ENCODE peak calls at places on chromosomes 7 and 10, in five cellular contexts. I is GM12878, Z is K562, W is H1, R is HepG2. B is an unnamed sample.

GRCh38 chr7:73919694-73920375 is 58.9 kb downstream of the TMEM270 start:
- DNase-seq in R (no peak), Z (no peak), I (no peak), W (no peak), B (no peak)

GRCh38 chr10:99766282-99766681 is 16.2 kb upstream of the ABCC2 start:
- DNase-seq in Z (no peak), W (no peak), I (peak), R (no peak), B (no peak)

GRCh38 chr10:124677871-124678565 is 66.2 kb downstream of the FAM53B start:
- DNase-seq in R (no peak), I (no peak), W (no peak), Z (no peak), B (no peak)

GRCh38 chr7:113840954-113841353 is 77.9 kb downstream of the PPP1R3A start:
- DNase-seq in R (no peak), Z (no peak), W (no peak), I (no peak), B (no peak)

GRCh38 chr7:130894146-130895005 is 160.4 kb upstream of the KLF14 start:
- DNase-seq in I (no peak), R (peak), Z (peak), W (no peak), B (no peak)

GRCh38 chr10:80161321-80162084 is 29.0 kb downstream of the PLAC9 start:
- DNase-seq in I (no peak), W (peak), Z (peak), R (peak), B (no peak)

GRCh38 chr7:19620470-19620869 is 88.4 kb downstream of the POLR1F start:
- DNase-seq in R (no peak), W (no peak), Z (no peak), I (no peak), B (no peak)

GRCh38 chr10:29634764-29635625 is at the start of gene SVIL:
- DNase-seq in I (no peak), Z (no peak), W (no peak), R (peak), B (no peak)

GRCh38 chr10:71396714-71397339 is at the start of gene CDH23:
- DNase-seq in I (no peak), R (no peak), Z (peak), W (peak), B (no peak)

GRCh38 chr7:158260567-158261361 is 326.9 kb downstream of the PTPRN2 start:
- DNase-seq in W (no peak), Z (no peak), I (no peak), R (no peak), B (no peak)

GRCh38 chr7:107150375-107151073 is 18.3 kb upstream of the HBP1 start:
- DNase-seq in W (peak), I (no peak), R (peak), Z (peak), B (no peak)

GRCh38 chr7:134732739-134733138 is 46.7 kb upstream of the CALD1 start:
- DNase-seq in R (no peak), W (no peak), I (no peak), Z (no peak), B (no peak)

GRCh38 chr7:29243777-29244655 is 49.4 kb downstream of the CHN2 start:
- DNase-seq in I (peak), Z (peak), R (no peak), W (peak), B (no peak)

GRCh38 chr7:47795631-47796030 is 152.6 kb downstream of the PKD1L1 start:
- DNase-seq in Z (no peak), I (no peak), W (no peak), R (no peak), B (no peak)

GRCh38 chr10:15748137-15748536 is 28.4 kb upstream of the ITGA8 start:
- DNase-seq in W (no peak), Z (no peak), R (no peak), I (no peak), B (no peak)

GRCh38 chr7:94823952-94824351 is 83.4 kb upstream of the PPP1R9A start:
- DNase-seq in R (peak), Z (no peak), I (no peak), W (no peak), B (no peak)

GRCh38 chr10:61903184-61903990 is 1.9 kb downstream of the ARID5B start:
- DNase-seq in R (peak), I (peak), Z (peak), W (peak), B (peak)

GRCh38 chr7:55476071-55476803 is 96.1 kb downstream of the VOPP1 start:
- DNase-seq in I (no peak), R (no peak), Z (no peak), W (no peak), B (no peak)

GRCh38 chr7:68724965-68725364 is 873.3 kb upstream of the AUTS2 start:
- DNase-seq in W (no peak), I (no peak), R (no peak), Z (peak), B (no peak)

GRCh38 chr7:117230276-117231046 is 92.4 kb downstream of the WNT2 start:
- DNase-seq in W (no peak), Z (peak), I (peak), R (no peak), B (no peak)

GRCh38 chr7:109009636-109010035 is 440.0 kb downstream of the DNAJB9 start:
- DNase-seq in I (no peak), Z (no peak), W (no peak), R (no peak), B (no peak)

GRCh38 chr10:92681306-92681823 is 8.4 kb upstream of the HHEX start:
- DNase-seq in Z (no peak), I (no peak), W (no peak), R (no peak), B (no peak)

GRCh38 chr10:48599830-48600134 is 5.1 kb downstream of the ARHGAP22 start:
- DNase-seq in Z (no peak), I (no peak), R (no peak), W (no peak), B (no peak)

GRCh38 chr10:51876528-51876927 is 177.1 kb upstream of the CSTF2T start:
- DNase-seq in R (no peak), I (no peak), W (no peak), Z (no peak), B (no peak)

GRCh38 chr10:33600381-33600780 is 265.9 kb upstream of the NRP1 start:
- DNase-seq in Z (no peak), I (no peak), W (no peak), R (no peak), B (no peak)

GRCh38 chr10:87585565-87586514 is 73.8 kb upstream of the PAPSS2 start:
- DNase-seq in R (peak), W (no peak), Z (peak), I (no peak), B (no peak)

GRCh38 chr10:68087338-68088029 is 12.4 kb upstream of the HERC4 start:
- DNase-seq in R (no peak), I (no peak), W (no peak), Z (no peak), B (no peak)

GRCh38 chr7:44071726-44072363 is 6.5 kb upstream of the PGAM2 start:
- DNase-seq in Z (no peak), I (no peak), R (peak), W (no peak), B (no peak)

GRCh38 chr10:129141492-129141891 is 325.5 kb upstream of the MGMT start:
- DNase-seq in W (no peak), Z (no peak), R (no peak), I (no peak), B (no peak)

GRCh38 chr10:28273343-28273742 is 29.5 kb downstream of the MPP7 start:
- DNase-seq in W (no peak), Z (no peak), R (no peak), I (no peak), B (no peak)

GRCh38 chr10:4677296-4678021 is 148.5 kb upstream of the AKR1E2 start:
- DNase-seq in I (no peak), R (no peak), W (no peak), Z (no peak), B (no peak)

GRCh38 chr7:25179771-25180591 is 48.3 kb downstream of the NPVF start:
- DNase-seq in R (peak), Z (peak), I (peak), W (peak), B (peak)

GRCh38 chr7:127580612-127581011 is 4.8 kb downstream of the GCC1 start:
- DNase-seq in R (no peak), Z (no peak), I (no peak), W (no peak), B (no peak)

GRCh38 chr7:39428221-39428620 is 138.0 kb upstream of the YAE1 start:
- DNase-seq in W (no peak), R (no peak), Z (no peak), I (no peak), B (no peak)

GRCh38 chr10:26733750-26734568 is 36.5 kb downstream of the PDSS1 start:
- DNase-seq in R (peak), Z (no peak), I (no peak), W (no peak), B (no peak)

GRCh38 chr7:156522801-156523200 is 117.8 kb upstream of the RNF32 start:
- DNase-seq in R (no peak), Z (no peak), W (no peak), I (no peak), B (no peak)

GRCh38 chr10:82692458-82692857 is 817.5 kb downstream of the NRG3 start:
- DNase-seq in I (no peak), Z (no peak), W (no peak), R (no peak), B (no peak)

GRCh38 chr7:139602143-139602722 is 78.7 kb downstream of the CLEC2L start:
- DNase-seq in W (no peak), I (no peak), R (peak), Z (peak), B (no peak)

GRCh38 chr7:142356166-142356565 is 98.3 kb upstream of the PRSS58 start:
- DNase-seq in W (no peak), I (no peak), Z (no peak), R (no peak), B (no peak)

GRCh38 chr7:129090307-129090907 is 35.5 kb upstream of the TNPO3 start:
- DNase-seq in I (no peak), W (no peak), Z (no peak), R (no peak), B (no peak)

GRCh38 chr7:129093867-129094456 is 39.1 kb upstream of the TNPO3 start:
- DNase-seq in W (no peak), Z (no peak), I (no peak), R (no peak), B (no peak)

GRCh38 chr7:129089521-129090212 is 34.8 kb upstream of the TNPO3 start:
- DNase-seq in Z (no peak), W (no peak), I (peak), R (no peak), B (no peak)

GRCh38 chr7:129094501-129094900 is 39.6 kb upstream of the TNPO3 start:
- DNase-seq in R (no peak), W (no peak), Z (no peak), I (no peak), B (no peak)

GRCh38 chr7:129091484-129092002 is 36.6 kb upstream of the TNPO3 start:
- DNase-seq in I (peak), W (peak), Z (peak), R (peak), B (peak)
- TF ChIP-seq TAF1 in I (no peak), W (peak), Z (no peak), R (no peak), B (no peak)

DNA sequence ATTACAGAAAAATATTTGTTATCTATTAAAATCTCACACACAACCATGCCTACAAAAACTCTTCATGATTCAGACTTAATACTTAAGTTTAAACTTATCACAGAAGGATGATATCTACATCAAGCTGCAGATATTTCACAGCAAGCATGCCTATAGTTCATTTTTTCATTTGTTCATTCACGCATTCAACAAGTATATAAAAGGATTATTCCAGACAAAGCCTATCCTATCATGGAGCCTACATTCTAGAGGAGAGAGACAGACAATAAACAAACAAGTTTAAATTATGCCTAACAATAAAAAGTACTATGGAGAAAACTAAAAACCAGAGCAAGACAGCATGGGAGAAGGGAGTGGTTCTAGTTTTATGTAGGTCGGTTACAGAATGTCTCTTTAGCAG is 10.9 kb downstream of the TRDMT1 start:
- DNase-seq in W (no peak), I (no peak), Z (no peak), R (no peak), B (no peak)
- TF ChIP-seq POLR2A in W (no peak), I (no peak), Z (no peak), R (no peak), B (no peak)

DNA sequence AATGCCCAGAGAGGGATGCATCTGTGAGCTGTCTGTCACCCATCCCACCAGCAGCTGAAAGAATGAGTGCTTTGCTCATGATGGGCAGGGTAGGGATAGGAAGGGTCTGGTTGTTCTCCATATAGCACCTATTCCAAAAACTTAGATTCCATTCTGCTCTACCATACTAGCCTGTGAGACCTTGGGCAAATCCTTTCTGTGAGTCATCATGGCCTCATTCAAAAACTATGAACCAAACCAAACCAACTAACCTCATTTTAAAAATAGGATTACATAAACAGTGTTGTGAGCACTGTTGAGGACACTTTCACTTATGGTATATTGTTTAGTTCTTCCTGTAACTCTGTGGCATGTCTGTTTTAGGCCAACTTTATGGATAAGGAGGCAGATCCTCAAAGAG is 30.9 kb upstream of the STEAP4 start:
- DNase-seq in Z (no peak), R (no peak), W (no peak), I (no peak), B (no peak)
- TF ChIP-seq TAF1 in Z (no peak), R (no peak), W (no peak), I (no peak), B (no peak)

GRCh38 chr10:97679594-97679993 is 7.4 kb downstream of the AVPI1 start:
- DNase-seq in I (no peak), W (no peak), R (no peak), Z (no peak), B (no peak)

GRCh38 chr10:97682042-97682441 is 5.0 kb downstream of the AVPI1 start:
- DNase-seq in W (no peak), Z (no peak), I (no peak), R (peak), B (no peak)

GRCh38 chr10:97673736-97674525 is 13.1 kb downstream of the AVPI1 start:
- DNase-seq in I (no peak), Z (peak), W (no peak), R (no peak), B (no peak)

DNA sequence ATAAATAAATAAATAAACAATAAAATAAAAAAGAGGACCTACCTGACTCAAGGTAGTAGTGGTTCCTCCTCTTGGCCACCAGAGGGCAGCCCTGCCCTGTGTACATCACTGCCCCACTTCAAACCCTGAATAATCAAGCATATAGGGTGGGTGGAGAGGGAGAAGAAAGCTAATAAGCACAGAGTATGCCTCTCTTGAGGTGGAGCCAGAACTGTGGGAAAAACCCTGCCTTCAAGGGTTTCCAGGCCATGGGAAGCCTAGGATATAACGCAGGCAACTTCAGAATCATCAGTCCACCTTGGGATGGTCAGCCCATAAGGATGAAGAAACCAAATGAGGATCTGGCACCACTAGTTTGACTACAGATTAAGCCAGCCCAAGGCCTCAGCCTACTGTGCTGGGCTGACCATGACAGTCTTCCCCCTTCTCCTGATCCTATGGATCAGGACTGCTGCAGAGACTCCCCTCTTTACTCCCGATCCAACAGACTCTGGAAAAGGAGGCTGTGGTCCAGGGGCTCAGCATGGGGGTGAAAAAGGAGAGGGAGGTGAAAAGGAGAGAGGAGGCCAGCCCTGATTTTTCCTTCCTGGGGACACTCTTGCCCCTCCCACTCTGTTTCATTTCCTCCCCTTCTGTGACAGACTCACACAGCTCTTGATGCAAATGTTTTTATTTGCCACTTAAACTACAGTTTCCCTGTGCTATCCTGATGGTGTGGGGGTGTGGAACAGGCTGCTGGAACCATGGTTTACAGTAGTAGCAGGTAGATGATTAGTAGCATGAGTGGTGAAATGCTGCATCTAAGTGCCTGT is 10.1 kb downstream of the AVPI1 start:
- DNase-seq in I (no peak), R (peak), W (peak), Z (peak), B (peak)
- TF ChIP-seq POLR2A in I (peak), R (peak), W (no peak), Z (peak), B (peak)

DNA sequence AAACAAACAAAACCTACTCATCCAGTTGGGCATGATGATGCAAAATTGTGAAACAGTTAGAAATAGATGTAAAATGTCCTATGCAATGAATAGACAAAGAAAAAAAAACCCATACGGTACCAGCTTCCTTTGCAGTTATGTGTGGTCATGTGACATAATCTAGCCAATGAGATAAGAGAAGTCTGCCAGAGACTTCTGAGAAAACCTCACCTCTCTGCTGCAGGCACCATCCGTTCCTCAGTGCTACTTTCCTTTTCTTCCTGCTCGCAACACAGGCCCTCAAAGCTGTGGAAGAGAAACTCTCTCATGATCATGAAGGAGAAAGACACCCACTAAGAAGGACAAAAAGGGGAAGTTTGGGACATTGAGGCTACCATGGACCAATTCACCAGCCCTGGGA is 76.8 kb upstream of the CARD11 start:
- DNase-seq in W (no peak), I (no peak), R (no peak), Z (no peak), B (no peak)
- TF ChIP-seq TAF1 in W (no peak), I (no peak), R (no peak), Z (no peak), B (no peak)

DNA sequence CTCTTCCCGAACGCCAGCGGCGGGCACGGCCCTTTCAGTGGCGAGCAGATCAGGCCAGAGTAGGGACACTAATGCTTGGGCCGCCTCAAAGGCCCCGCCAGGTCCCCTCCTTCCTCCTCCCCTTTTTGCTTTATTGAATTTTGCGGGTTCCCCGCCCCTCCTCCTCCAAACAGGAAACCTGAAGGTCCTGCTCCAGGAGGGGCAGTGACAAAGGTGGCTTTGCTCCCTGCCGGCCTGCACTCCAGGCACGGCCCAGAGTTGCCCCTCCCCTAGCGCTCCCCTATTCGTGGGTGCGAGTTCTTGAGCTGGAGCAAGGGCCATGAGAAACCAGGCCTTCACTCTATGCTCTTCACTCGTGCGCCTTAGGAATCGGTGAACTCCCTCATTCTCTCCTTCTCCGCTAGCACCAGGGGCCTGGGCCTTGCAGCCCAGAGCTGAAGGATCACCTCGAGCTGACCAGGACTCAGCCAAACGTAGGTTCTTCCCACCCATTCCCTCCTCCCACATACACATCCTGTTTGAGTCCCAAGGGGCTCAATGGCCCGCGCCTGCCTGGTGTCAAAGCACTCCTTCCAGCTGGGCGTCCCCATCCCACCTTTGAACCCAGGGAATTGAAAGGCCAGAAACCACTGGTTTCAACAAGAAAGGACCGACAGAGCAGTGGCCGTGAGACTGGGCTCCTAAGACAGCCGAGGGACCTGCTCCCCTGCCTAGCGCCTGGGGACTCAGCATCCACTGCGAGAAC is 629 bp upstream of the HOXA6 start:
- DNase-seq in Z (no peak), W (peak), R (no peak), I (no peak), B (no peak)
- TF ChIP-seq POLR2A in Z (no peak), W (no peak), R (no peak), I (no peak), B (no peak)

DNA sequence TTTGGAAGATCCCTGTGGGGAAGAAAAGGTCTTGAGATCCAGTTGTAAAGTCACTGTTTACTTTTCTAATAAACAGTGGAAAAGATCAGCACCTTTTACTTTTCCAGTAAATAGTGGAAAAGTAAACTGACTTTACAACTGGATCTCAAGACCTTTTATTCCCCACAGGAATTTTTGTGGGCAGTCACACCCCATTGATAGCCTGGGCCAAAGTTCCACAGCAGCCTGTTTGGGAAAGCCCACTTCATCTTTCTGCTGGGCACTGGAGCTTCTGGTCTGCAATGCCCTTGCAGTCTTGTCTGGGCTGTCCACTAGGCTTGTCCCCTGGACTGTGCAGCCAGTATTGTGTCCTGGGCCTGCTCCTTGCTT is 50.2 kb downstream of the ADCY1 start:
- DNase-seq in W (no peak), R (no peak), Z (no peak), I (no peak), B (no peak)
- TF ChIP-seq TAF1 in W (no peak), R (no peak), Z (no peak), I (no peak), B (no peak)